ENCODE peak calls at places on chromosomes 11 and 22, in nine cellular contexts. I is left cardiac atrium, J is caudate nucleus, L is EL, H is GM18507, B is ecto neural progenitor cell, C is iPS DF 6.9, R is tibial artery, M is HS-5. S is an unnamed sample.

GRCh38 chr11:85823816-85824215 is 12.9 kb upstream of the SYTL2 start:
- DNase-seq in B (no peak), H (no peak), J (no peak), C (no peak), L (no peak), I (no peak), M (no peak), R (no peak), S (no peak)

GRCh38 chr11:67119577-67120391 is 721 bp downstream of the KDM2A start:
- DNase-seq in J (peak; percentile 29), L (peak; percentile 29), R (peak; percentile 66), H (no peak), M (no peak), I (peak; percentile 37), C (no peak), B (peak; percentile 60), S (peak; percentile 59)

GRCh38 chr11:120130991-120131760 is 6.7 kb downstream of the TRIM29 start:
- DNase-seq in I (no peak), R (peak; percentile 46), H (no peak), J (no peak), B (no peak), C (no peak), L (no peak), M (no peak), S (peak; percentile 44)

GRCh38 chr22:21051836-21052400 is 6.2 kb downstream of the LRRC74B start:
- DNase-seq in B (peak; percentile 44), L (peak; percentile 65), H (no peak), M (no peak), J (no peak), I (no peak), R (no peak), C (no peak), S (peak; percentile 51)

GRCh38 chr11:11039249-11039965 is 181.6 kb upstream of the ZBED5 start:
- DNase-seq in C (no peak), H (no peak), I (no peak), M (no peak), J (no peak), R (no peak), L (no peak), B (no peak), S (no peak)

GRCh38 chr11:114285599-114285998 is 10.6 kb upstream of the NNMT start:
- DNase-seq in I (no peak), R (no peak), J (no peak), C (no peak), B (no peak), H (no peak), M (peak; percentile 70), L (peak; percentile 83), S (peak; percentile 94)

GRCh38 chr11:9210922-9211320 is 54.2 kb downstream of the DENND5A start:
- DNase-seq in L (peak; percentile 29), B (no peak), R (no peak), I (no peak), M (no peak), H (no peak), J (no peak), C (no peak), S (no peak)

GRCh38 chr11:87889126-87889525 is 286.1 kb downstream of the RAB38 start:
- DNase-seq in I (no peak), R (no peak), M (no peak), B (no peak), L (peak; percentile 5), C (no peak), H (no peak), J (no peak), S (no peak)

GRCh38 chr11:66881927-66882452 is 25.1 kb downstream of the LRFN4 start:
- DNase-seq in M (no peak), L (no peak), R (no peak), I (no peak), C (no peak), J (no peak), B (no peak), H (no peak), S (no peak)

GRCh38 chr11:62295504-62295903 is 3.4 kb downstream of the SCGB1D4 start:
- DNase-seq in R (no peak), C (no peak), B (peak; percentile 67), H (no peak), M (no peak), L (peak; percentile 15), I (no peak), J (no peak), S (peak; percentile 83)

GRCh38 chr11:68632802-68633201 is 51.5 kb upstream of the GAL start:
- DNase-seq in C (peak; percentile 76), L (peak; percentile 52), I (peak; percentile 39), B (peak; percentile 66), R (no peak), J (no peak), H (no peak), M (peak; percentile 10), S (peak; percentile 81)

GRCh38 chr11:2511421-2512369 is 66.9 kb downstream of the KCNQ1 start:
- DNase-seq in H (no peak), J (no peak), M (no peak), R (peak; percentile 67), L (no peak), B (peak; percentile 36), C (no peak), I (peak; percentile 39), S (peak; percentile 37)

GRCh38 chr11:22808559-22809197 is 20.9 kb downstream of the SVIP start:
- DNase-seq in L (no peak), B (no peak), M (no peak), R (no peak), I (no peak), C (no peak), H (no peak), J (no peak), S (no peak)

GRCh38 chr11:110432713-110433392 is 3.1 kb downstream of the FDX1 start:
- DNase-seq in C (no peak), M (no peak), B (no peak), H (no peak), I (no peak), J (no peak), R (no peak), L (peak; percentile 27), S (no peak)

GRCh38 chr11:61923166-61924015 is 6.0 kb upstream of the RAB3IL1 start:
- DNase-seq in I (peak; percentile 68), J (no peak), R (peak; percentile 87), C (no peak), M (no peak), B (peak; percentile 72), L (no peak), H (no peak), S (peak; percentile 82)

GRCh38 chr11:109401532-109401931 is 20.5 kb upstream of the C11orf87 start:
- DNase-seq in R (no peak), C (no peak), M (peak; percentile 13), I (no peak), H (no peak), J (no peak), L (peak; percentile 34), B (no peak), S (no peak)

GRCh38 chr11:85769758-85770157 is 41.2 kb downstream of the SYTL2 start:
- DNase-seq in C (no peak), J (no peak), I (no peak), B (no peak), H (no peak), R (no peak), L (no peak), M (no peak), S (no peak)

GRCh38 chr22:22099833-22100812 is 117.5 kb upstream of the TOP3B start:
- DNase-seq in J (no peak), M (no peak), H (no peak), C (no peak), B (no peak), I (no peak), L (peak; percentile 10), R (no peak), S (no peak)

GRCh38 chr11:85539740-85540139 is 87.4 kb downstream of the DLG2 start:
- DNase-seq in H (no peak), B (no peak), M (no peak), C (no peak), R (no peak), J (no peak), I (no peak), L (no peak), S (no peak)

GRCh38 chr11:48095779-48096470 is 115.6 kb downstream of the PTPRJ start:
- DNase-seq in R (no peak), M (no peak), J (no peak), C (no peak), L (no peak), B (no peak), I (no peak), H (no peak), S (no peak)

GRCh38 chr11:2207212-2207611 is 35.6 kb upstream of the TH start:
- DNase-seq in I (peak; percentile 10), L (no peak), B (no peak), J (no peak), M (no peak), R (peak; percentile 46), C (no peak), H (no peak), S (peak; percentile 32)

GRCh38 chr22:50481440-50482106 is at the start of gene ADM2:
- DNase-seq in C (no peak), H (no peak), B (peak; percentile 82), J (no peak), I (no peak), M (no peak), L (peak; percentile 39), R (no peak), S (peak; percentile 81)

GRCh38 chr11:89489930-89490329 is 1.2 kb downstream of the NOX4 start:
- DNase-seq in I (no peak), M (no peak), H (no peak), R (no peak), L (peak; percentile 1), C (no peak), J (no peak), B (no peak), S (no peak)

GRCh38 chr11:117282956-117283355 is 8.2 kb upstream of the BACE1-AS start:
- DNase-seq in R (no peak), B (no peak), M (no peak), J (no peak), I (no peak), C (no peak), H (no peak), L (no peak), S (no peak)